ENCODE peak calls at places on chromosomes 12 and 14, in ten cellular contexts. Q, G, U, P, N, S, T, J, V and B are unnamed samples.
A peak's percentile ranks its signal among the peaks of the same experiment; 100 is the strongest.

GRCh38 chr14:91354979-91355685 is 62.5 kb downstream of the CCDC88C start:
- DNase-seq in S (peak; percentile 41), T (no peak), V (no peak), N (peak; percentile 49), Q (peak; percentile 35), U (peak; percentile 64), J (no peak), P (peak; percentile 70), G (no peak), B (no peak)

GRCh38 chr12:56766535-56766934 is 3.4 kb downstream of the HSD17B6 start:
- DNase-seq in P (no peak), N (no peak), V (no peak), Q (no peak), J (no peak), T (no peak), U (no peak), S (peak; percentile 54), G (no peak), B (peak; percentile 41)

GRCh38 chr12:83408168-83408567 is 721.5 kb downstream of the TMTC2 start:
- DNase-seq in V (no peak), U (no peak), N (no peak), T (no peak), P (no peak), G (no peak), J (no peak), S (no peak), Q (no peak), B (no peak)

GRCh38 chr12:111417784-111418593 is 12.3 kb downstream of the SH2B3 start:
- DNase-seq in S (no peak), G (no peak), U (no peak), Q (no peak), V (no peak), T (no peak), N (no peak), J (no peak), P (no peak), B (no peak)

GRCh38 chr14:103849151-103850013 is 2.0 kb upstream of the PPP1R13B start:
- DNase-seq in S (no peak), N (no peak), Q (no peak), G (no peak), V (no peak), P (no peak), T (no peak), U (no peak), J (no peak), B (no peak)

GRCh38 chr14:55535521-55536207 is 44.3 kb upstream of the KTN1 start:
- DNase-seq in Q (no peak), U (no peak), J (no peak), T (peak; percentile 54), N (no peak), P (no peak), G (peak; percentile 68), S (no peak), V (no peak), B (no peak)

GRCh38 chr12:87848248-87848868 is 180.8 kb downstream of the C12orf50 start:
- DNase-seq in G (peak; percentile 69), U (peak; percentile 66), S (peak; percentile 80), J (peak; percentile 91), Q (no peak), T (peak; percentile 71), P (peak; percentile 22), V (no peak), N (peak; percentile 42), B (peak; percentile 12)

GRCh38 chr12:89949457-89950195 is 241.0 kb upstream of the ATP2B1 start:
- DNase-seq in T (peak; percentile 97), P (peak; percentile 69), S (peak; percentile 55), J (peak; percentile 77), V (no peak), G (peak; percentile 94), Q (peak; percentile 37), N (peak; percentile 20), U (no peak), B (peak; percentile 76)